ENCODE peak calls at places on chromosomes 16 and 17, in six cellular contexts. One of them, this sample, is unnamed.

GRCh38 chr16:87086575-87086974 is 230.6 kb downstream of the C16orf95 start:
- DNase-seq in H9: no peak
- DNase-seq in IMR-90: peak
- DNase-seq in trophoblast cell: no peak
- DNase-seq in neuronal stem cell: no peak
- DNase-seq in H1: no peak
- DNase-seq in this sample: no peak

GRCh38 chr17:37168731-37169353 is 206.9 kb upstream of the C17orf78 start:
- DNase-seq in H9: no peak
- DNase-seq in IMR-90: no peak
- DNase-seq in trophoblast cell: no peak
- DNase-seq in neuronal stem cell: no peak
- DNase-seq in H1: no peak
- DNase-seq in this sample: no peak

GRCh38 chr17:33667052-33667509 is 374.0 kb upstream of the ASIC2 start:
- DNase-seq in H9: no peak
- DNase-seq in IMR-90: no peak
- DNase-seq in trophoblast cell: peak
- DNase-seq in neuronal stem cell: no peak
- DNase-seq in H1: no peak
- DNase-seq in this sample: no peak

GRCh38 chr16:22161999-22162657 is at the start of gene SDR42E2:
- DNase-seq in H9: peak
- DNase-seq in IMR-90: no peak
- DNase-seq in trophoblast cell: peak
- DNase-seq in neuronal stem cell: no peak
- DNase-seq in H1: peak
- DNase-seq in this sample: no peak

GRCh38 chr17:64781394-64781793 is 119.3 kb upstream of the SMURF2 start:
- DNase-seq in H9: peak
- DNase-seq in IMR-90: no peak
- DNase-seq in trophoblast cell: no peak
- DNase-seq in neuronal stem cell: no peak
- DNase-seq in H1: peak
- DNase-seq in this sample: peak

GRCh38 chr16:19517424-19518089 is 4.3 kb downstream of the GDE1 start:
- DNase-seq in H9: no peak
- DNase-seq in IMR-90: peak
- DNase-seq in trophoblast cell: no peak
- DNase-seq in neuronal stem cell: no peak
- DNase-seq in H1: no peak
- DNase-seq in this sample: peak

GRCh38 chr17:46764709-46765401 is 53.6 kb downstream of the WNT3 start:
- DNase-seq in H9: no peak
- DNase-seq in IMR-90: peak
- DNase-seq in trophoblast cell: no peak
- DNase-seq in neuronal stem cell: no peak
- DNase-seq in H1: peak
- DNase-seq in this sample: peak

GRCh38 chr16:22684282-22685161 is 129.4 kb upstream of the HS3ST2 start:
- DNase-seq in H9: no peak
- DNase-seq in IMR-90: peak
- DNase-seq in trophoblast cell: no peak
- DNase-seq in neuronal stem cell: no peak
- DNase-seq in H1: no peak
- DNase-seq in this sample: no peak

GRCh38 chr17:27778193-27778592 is 22.1 kb downstream of the NOS2 start:
- DNase-seq in H9: no peak
- DNase-seq in IMR-90: peak
- DNase-seq in trophoblast cell: no peak
- DNase-seq in neuronal stem cell: no peak
- DNase-seq in H1: no peak
- DNase-seq in this sample: no peak

GRCh38 chr17:5194346-5194745 is 2.7 kb upstream of the ZNF594 start:
- DNase-seq in H9: no peak
- DNase-seq in IMR-90: no peak
- DNase-seq in trophoblast cell: no peak
- DNase-seq in neuronal stem cell: no peak
- DNase-seq in H1: no peak
- DNase-seq in this sample: no peak

GRCh38 chr16:27452569-27453475 is 50.8 kb downstream of the IL21R start:
- DNase-seq in H9: no peak
- DNase-seq in IMR-90: no peak
- DNase-seq in trophoblast cell: no peak
- DNase-seq in neuronal stem cell: no peak
- DNase-seq in H1: no peak
- DNase-seq in this sample: no peak

GRCh38 chr16:10876799-10877341 is at the start of gene CIITA:
- DNase-seq in H9: peak
- DNase-seq in IMR-90: peak
- DNase-seq in trophoblast cell: peak
- DNase-seq in neuronal stem cell: no peak
- DNase-seq in H1: no peak
- DNase-seq in this sample: no peak

GRCh38 chr16:88286301-88286923 is 96.3 kb upstream of the ZNF469 start:
- DNase-seq in H9: no peak
- DNase-seq in IMR-90: no peak
- DNase-seq in trophoblast cell: no peak
- DNase-seq in neuronal stem cell: no peak
- DNase-seq in H1: no peak
- DNase-seq in this sample: no peak

GRCh38 chr17:48869821-48870318 is 22.7 kb upstream of the ATP5MC1 start:
- DNase-seq in H9: no peak
- DNase-seq in IMR-90: no peak
- DNase-seq in trophoblast cell: no peak
- DNase-seq in neuronal stem cell: no peak
- DNase-seq in H1: no peak
- DNase-seq in this sample: no peak

GRCh38 chr17:80362428-80363119 is 52.4 kb upstream of the ENDOV start:
- DNase-seq in H9: no peak
- DNase-seq in IMR-90: peak
- DNase-seq in trophoblast cell: no peak
- DNase-seq in neuronal stem cell: no peak
- DNase-seq in H1: no peak
- DNase-seq in this sample: no peak

GRCh38 chr17:50128441-50129302 is 1.3 kb downstream of the SAMD14 start:
- DNase-seq in H9: peak
- DNase-seq in IMR-90: peak
- DNase-seq in trophoblast cell: no peak
- DNase-seq in neuronal stem cell: no peak
- DNase-seq in H1: peak
- DNase-seq in this sample: peak

GRCh38 chr17:50132104-50132794 is 2.3 kb upstream of the SAMD14 start:
- DNase-seq in H9: no peak
- DNase-seq in IMR-90: no peak
- DNase-seq in trophoblast cell: no peak
- DNase-seq in neuronal stem cell: no peak
- DNase-seq in H1: no peak
- DNase-seq in this sample: no peak

GRCh38 chr17:50129946-50130777 is at the start of gene SAMD14:
- DNase-seq in H9: no peak
- DNase-seq in IMR-90: peak
- DNase-seq in trophoblast cell: no peak
- DNase-seq in neuronal stem cell: no peak
- DNase-seq in H1: no peak
- DNase-seq in this sample: peak

GRCh38 chr17:50129303-50129945 is 536 bp downstream of the SAMD14 start:
- DNase-seq in H9: peak
- DNase-seq in IMR-90: peak
- DNase-seq in trophoblast cell: no peak
- DNase-seq in neuronal stem cell: no peak
- DNase-seq in H1: no peak
- DNase-seq in this sample: peak

DNA sequence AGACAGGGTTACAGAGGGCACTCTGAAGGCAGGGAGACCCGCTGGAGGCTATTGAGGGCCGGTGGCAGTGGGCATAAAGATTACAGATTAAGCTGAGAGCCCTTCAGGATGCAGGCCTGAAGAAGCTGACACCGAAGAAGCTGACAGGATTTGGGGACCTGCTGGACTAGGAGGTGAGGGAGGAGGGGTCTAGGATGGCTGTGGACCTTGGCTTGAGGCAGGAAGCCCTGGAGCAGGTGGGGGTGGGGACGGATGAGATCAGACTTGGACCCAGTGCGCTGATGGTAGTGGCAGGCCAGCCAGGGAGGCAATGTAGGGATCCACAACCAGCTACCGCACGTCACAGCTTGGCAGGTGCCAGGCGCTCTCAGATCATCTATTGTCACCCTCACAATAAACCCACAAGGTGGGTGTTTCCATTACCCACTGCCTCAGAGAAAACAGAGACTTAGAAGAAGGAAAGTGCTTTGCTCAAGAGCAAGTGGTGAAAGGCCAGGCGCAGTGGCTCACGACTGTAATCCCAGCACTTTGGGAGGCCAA is 888 bp upstream of the SAMD14 start:
- DNase-seq in H9: peak
- DNase-seq in IMR-90: no peak
- DNase-seq in trophoblast cell: no peak
- DNase-seq in neuronal stem cell: no peak
- DNase-seq in H1: no peak
- DNase-seq in this sample: no peak
- H4K91ac ChIP-seq in H9: no peak
- H4K91ac ChIP-seq in IMR-90: no peak
- H4K91ac ChIP-seq in trophoblast cell: no peak
- H4K91ac ChIP-seq in neuronal stem cell: no peak
- H4K91ac ChIP-seq in H1: no peak
- H4K91ac ChIP-seq in this sample: no peak

GRCh38 chr17:9313346-9313745 is 262.3 kb downstream of the STX8 start:
- DNase-seq in H9: no peak
- DNase-seq in IMR-90: no peak
- DNase-seq in trophoblast cell: no peak
- DNase-seq in neuronal stem cell: no peak
- DNase-seq in H1: no peak
- DNase-seq in this sample: no peak

GRCh38 chr17:9307313-9307998 is 268.2 kb downstream of the STX8 start:
- DNase-seq in H9: no peak
- DNase-seq in IMR-90: peak
- DNase-seq in trophoblast cell: no peak
- DNase-seq in neuronal stem cell: no peak
- DNase-seq in H1: no peak
- DNase-seq in this sample: peak

GRCh38 chr17:9308069-9308468 is 267.6 kb downstream of the STX8 start:
- DNase-seq in H9: peak
- DNase-seq in IMR-90: no peak
- DNase-seq in trophoblast cell: peak
- DNase-seq in neuronal stem cell: no peak
- DNase-seq in H1: no peak
- DNase-seq in this sample: peak

GRCh38 chr17:9306086-9306485 is 269.5 kb downstream of the STX8 start:
- DNase-seq in H9: no peak
- DNase-seq in IMR-90: peak
- DNase-seq in trophoblast cell: peak
- DNase-seq in neuronal stem cell: no peak
- DNase-seq in H1: no peak
- DNase-seq in this sample: peak

DNA sequence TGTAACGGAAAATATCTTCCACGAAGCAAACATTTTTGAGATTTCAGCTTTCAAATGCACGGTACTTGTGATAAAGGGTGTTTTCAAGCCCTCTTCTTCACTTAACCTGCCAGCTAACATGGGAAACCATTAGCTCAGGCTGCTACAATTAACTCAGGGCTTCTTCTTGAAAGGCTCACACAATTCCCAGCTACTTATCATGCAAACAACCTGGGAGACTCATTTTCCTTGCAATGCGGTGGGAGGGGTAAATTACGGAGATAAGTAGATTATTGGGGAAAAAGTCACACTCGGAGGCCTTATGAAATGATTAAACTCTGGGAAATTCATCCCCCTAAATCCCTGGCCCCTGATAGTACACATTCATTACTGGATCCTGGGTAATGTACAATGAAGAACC is 266.4 kb downstream of the STX8 start:
- DNase-seq in H9: no peak
- DNase-seq in IMR-90: no peak
- DNase-seq in trophoblast cell: no peak
- DNase-seq in neuronal stem cell: no peak
- DNase-seq in H1: no peak
- DNase-seq in this sample: no peak
- H2BK120ac ChIP-seq in H9: no peak
- H2BK120ac ChIP-seq in IMR-90: no peak
- H2BK120ac ChIP-seq in trophoblast cell: peak
- H2BK120ac ChIP-seq in neuronal stem cell: no peak
- H2BK120ac ChIP-seq in H1: no peak
- H2BK120ac ChIP-seq in this sample: no peak

DNA sequence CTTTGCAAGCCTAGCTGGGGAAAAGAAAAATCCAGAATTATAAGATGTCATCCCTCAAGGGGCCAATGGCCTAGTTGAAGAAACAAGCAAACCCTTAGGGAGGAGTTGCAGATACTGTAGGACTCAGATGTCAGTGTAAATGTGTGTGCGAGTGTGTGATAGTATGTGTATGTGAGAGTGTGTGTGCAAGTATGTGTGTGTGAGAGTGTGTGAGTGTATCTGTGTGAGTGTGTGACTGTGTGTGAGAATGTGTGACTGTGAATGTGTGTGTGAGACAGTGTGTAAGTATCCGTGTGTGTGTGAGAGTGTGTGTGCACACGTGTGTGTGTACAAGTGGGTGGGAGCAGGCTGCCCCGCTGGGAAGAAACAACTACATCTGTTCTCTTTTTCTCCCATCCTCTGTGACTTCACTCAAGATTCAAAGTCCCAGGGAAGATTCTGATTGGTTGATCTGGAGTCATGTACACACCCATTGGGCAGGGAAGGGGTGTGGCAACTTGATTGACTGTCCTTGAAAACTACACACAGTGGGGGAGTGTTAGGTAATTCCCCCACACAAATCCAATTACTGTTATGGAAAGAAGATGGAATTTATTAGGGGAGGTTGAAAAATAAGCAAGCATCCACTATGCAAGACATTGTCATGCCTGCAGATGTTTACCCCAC is 40.7 kb downstream of the IRX3 start:
- DNase-seq in H9: no peak
- DNase-seq in IMR-90: no peak
- DNase-seq in trophoblast cell: no peak
- DNase-seq in neuronal stem cell: no peak
- DNase-seq in H1: no peak
- DNase-seq in this sample: no peak
- H3K4ac ChIP-seq in H9: no peak
- H3K4ac ChIP-seq in IMR-90: no peak
- H3K4ac ChIP-seq in trophoblast cell: no peak
- H3K4ac ChIP-seq in neuronal stem cell: no peak
- H3K4ac ChIP-seq in H1: no peak
- H3K4ac ChIP-seq in this sample: no peak

GRCh38 chr17:54836723-54837462 is 63.8 kb upstream of the TOM1L1 start:
- DNase-seq in H9: no peak
- DNase-seq in IMR-90: no peak
- DNase-seq in trophoblast cell: no peak
- DNase-seq in neuronal stem cell: no peak
- DNase-seq in H1: no peak
- DNase-seq in this sample: no peak

GRCh38 chr17:54839022-54839806 is 61.4 kb upstream of the TOM1L1 start:
- DNase-seq in H9: no peak
- DNase-seq in IMR-90: no peak
- DNase-seq in trophoblast cell: no peak
- DNase-seq in neuronal stem cell: no peak
- DNase-seq in H1: no peak
- DNase-seq in this sample: no peak

DNA sequence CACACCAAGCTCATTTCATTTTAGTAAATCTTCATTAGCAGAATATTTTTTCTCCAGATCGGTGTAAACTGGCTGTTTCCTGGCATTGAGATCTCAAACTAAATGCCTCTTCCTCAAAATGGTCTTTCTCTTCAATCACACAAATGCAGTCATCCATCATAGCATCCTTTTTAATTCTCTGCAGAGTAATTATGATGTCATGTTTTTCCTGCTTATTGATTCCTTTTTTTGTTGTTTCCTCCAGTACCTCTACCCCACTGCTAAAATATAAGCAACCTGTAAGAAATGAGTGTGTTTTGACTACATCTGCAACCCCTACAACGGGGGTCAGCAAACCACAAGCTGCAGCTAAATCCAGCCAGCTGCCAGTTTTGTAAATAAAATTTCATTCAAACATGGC is 65.6 kb upstream of the TOM1L1 start:
- DNase-seq in H9: no peak
- DNase-seq in IMR-90: no peak
- DNase-seq in trophoblast cell: no peak
- DNase-seq in neuronal stem cell: no peak
- DNase-seq in H1: no peak
- DNase-seq in this sample: no peak
- H4K91ac ChIP-seq in H9: no peak
- H4K91ac ChIP-seq in IMR-90: no peak
- H4K91ac ChIP-seq in trophoblast cell: no peak
- H4K91ac ChIP-seq in neuronal stem cell: no peak
- H4K91ac ChIP-seq in H1: no peak
- H4K91ac ChIP-seq in this sample: no peak

This sample was measured in mesenchymal stem cell.